ENCODE peak calls at places on chromosome 12, in nine cellular contexts. M is Panc1; G is aorta; R is left ventricle myocardium inferior; X is PC-9; S is IMR-90; N is neuronal stem cell; P is naive thymus-derived CD4-positive, alpha-beta T cell; E is GM23338. T is an unnamed sample.

GRCh38 chr12:12294215-12295005 is 27.6 kb upstream of the LRP6 start:
- DNase-seq in M (no peak), G (peak), R (no peak), X (no peak), S (no peak), N (no peak), P (no peak), E (peak), T (no peak)

GRCh38 chr12:127046467-127046866 is 1220.5 kb upstream of the TMEM132C start:
- DNase-seq in M (no peak), G (no peak), R (no peak), X (no peak), S (no peak), N (no peak), P (no peak), E (no peak), T (no peak)

GRCh38 chr12:59005195-59005961 is 85.1 kb upstream of the LRIG3 start:
- DNase-seq in M (no peak), G (no peak), R (no peak), X (no peak), S (peak), N (no peak), P (no peak), E (no peak), T (no peak)

GRCh38 chr12:66241061-66242043 is 52.3 kb downstream of the IRAK3 start:
- DNase-seq in M (no peak), G (no peak), R (no peak), X (no peak), S (peak), N (no peak), P (no peak), E (no peak), T (no peak)

GRCh38 chr12:77247542-77247941 is 182.2 kb upstream of the E2F7 start:
- DNase-seq in M (no peak), G (no peak), R (no peak), X (no peak), S (no peak), N (no peak), P (no peak), E (no peak), T (no peak)

GRCh38 chr12:48966177-48966890 is 5.2 kb downstream of the WNT10B start:
- DNase-seq in M (no peak), G (no peak), R (no peak), X (no peak), S (no peak), N (no peak), P (no peak), E (peak), T (no peak)

GRCh38 chr12:19694627-19695026 is 255.3 kb downstream of the AEBP2 start:
- DNase-seq in M (no peak), G (no peak), R (no peak), X (no peak), S (peak), N (no peak), P (no peak), E (no peak), T (no peak)

GRCh38 chr12:113230315-113231274 is 9.3 kb downstream of the TPCN1 start:
- DNase-seq in M (no peak), G (peak), R (no peak), X (no peak), S (no peak), N (no peak), P (no peak), E (no peak), T (no peak)

GRCh38 chr12:29572938-29573337 is 75.5 kb upstream of the OVCH1 start:
- DNase-seq in M (no peak), G (no peak), R (no peak), X (no peak), S (no peak), N (no peak), P (no peak), E (no peak), T (no peak)

GRCh38 chr12:30154996-30155730 is 371.4 kb upstream of the TMTC1 start:
- DNase-seq in M (no peak), G (no peak), R (no peak), X (no peak), S (peak), N (no peak), P (no peak), E (no peak), T (no peak)

GRCh38 chr12:10213168-10214130 is 772 bp downstream of the GABARAPL1 start:
- DNase-seq in M (no peak), G (peak), R (peak), X (peak), S (peak), N (no peak), P (peak), E (peak), T (peak)

GRCh38 chr12:27922591-27923139 is 49.9 kb downstream of the PTHLH start:
- DNase-seq in M (no peak), G (peak), R (no peak), X (peak), S (peak), N (no peak), P (no peak), E (no peak), T (peak)

GRCh38 chr12:128783129-128783574 is 40.6 kb downstream of the SLC15A4 start:
- DNase-seq in M (no peak), G (no peak), R (no peak), X (no peak), S (peak), N (no peak), P (peak), E (no peak), T (no peak)

GRCh38 chr12:123471374-123472068 is 13.6 kb downstream of the SNRNP35 start:
- DNase-seq in M (no peak), G (peak), R (peak), X (no peak), S (peak), N (no peak), P (no peak), E (no peak), T (no peak)

GRCh38 chr12:43444940-43445564 is 107.0 kb downstream of the ADAMTS20 start:
- DNase-seq in M (peak), G (peak), R (no peak), X (peak), S (peak), N (peak), P (no peak), E (peak), T (peak)

GRCh38 chr12:84502907-84503787 is 409.5 kb downstream of the SLC6A15 start:
- DNase-seq in M (peak), G (no peak), R (no peak), X (peak), S (peak), N (peak), P (no peak), E (peak), T (peak)

GRCh38 chr12:31227401-31227981 is 98.5 kb downstream of the SINHCAF start:
- DNase-seq in M (no peak), G (no peak), R (no peak), X (no peak), S (no peak), N (no peak), P (no peak), E (no peak), T (no peak)

GRCh38 chr12:62758216-62758615 is 176.7 kb downstream of the PPM1H start:
- DNase-seq in M (no peak), G (no peak), R (no peak), X (no peak), S (peak), N (no peak), P (no peak), E (no peak), T (no peak)

GRCh38 chr12:27260746-27261145 is 16.7 kb downstream of the STK38L start:
- DNase-seq in M (no peak), G (no peak), R (no peak), X (no peak), S (peak), N (no peak), P (no peak), E (no peak), T (no peak)

GRCh38 chr12:110704750-110705149 is 15.8 kb upstream of the HVCN1 start:
- DNase-seq in M (no peak), G (no peak), R (no peak), X (no peak), S (no peak), N (no peak), P (no peak), E (peak), T (no peak)

GRCh38 chr12:27525373-27525772 is 1.4 kb downstream of the PPFIBP1 start:
- DNase-seq in M (no peak), G (no peak), R (no peak), X (peak), S (peak), N (no peak), P (no peak), E (peak), T (peak)

GRCh38 chr12:127550271-127550670 is 716.7 kb upstream of the TMEM132C start:
- DNase-seq in M (no peak), G (no peak), R (no peak), X (peak), S (peak), N (no peak), P (no peak), E (no peak), T (no peak)

GRCh38 chr12:110921262-110921661 is 883 bp upstream of the MYL2 start:
- DNase-seq in M (no peak), G (no peak), R (no peak), X (no peak), S (peak), N (no peak), P (no peak), E (no peak), T (no peak)

GRCh38 chr12:113072136-113072535 is 15.6 kb downstream of the DTX1 start:
- DNase-seq in M (no peak), G (no peak), R (no peak), X (no peak), S (no peak), N (no peak), P (no peak), E (no peak), T (no peak)

GRCh38 chr12:27975222-27976136 is 2.9 kb upstream of the PTHLH start:
- DNase-seq in M (no peak), G (peak), R (no peak), X (peak), S (peak), N (peak), P (no peak), E (peak), T (no peak)

GRCh38 chr12:122951406-122951805 is 14.9 kb downstream of the ABCB9 start:
- DNase-seq in M (no peak), G (no peak), R (no peak), X (no peak), S (peak), N (no peak), P (no peak), E (no peak), T (no peak)

GRCh38 chr12:47856721-47857575 is 37.2 kb upstream of the HDAC7 start:
- DNase-seq in M (no peak), G (no peak), R (no peak), X (no peak), S (no peak), N (no peak), P (no peak), E (no peak), T (no peak)

GRCh38 chr12:53795927-53796326 is 44.1 kb upstream of the CISTR start:
- DNase-seq in M (no peak), G (no peak), R (no peak), X (no peak), S (no peak), N (no peak), P (no peak), E (no peak), T (no peak)

GRCh38 chr12:131795688-131796410 is 32.3 kb upstream of the MMP17 start:
- DNase-seq in M (no peak), G (no peak), R (no peak), X (peak), S (no peak), N (no peak), P (no peak), E (peak), T (peak)

GRCh38 chr12:57793920-57794319 is 11.3 kb downstream of the TSFM start:
- DNase-seq in M (no peak), G (no peak), R (no peak), X (no peak), S (peak), N (no peak), P (no peak), E (no peak), T (peak)

GRCh38 chr12:42794811-42795210 is 205.3 kb upstream of the PRICKLE1 start:
- DNase-seq in M (no peak), G (no peak), R (no peak), X (no peak), S (peak), N (no peak), P (no peak), E (no peak), T (no peak)

GRCh38 chr12:131066886-131067490 is 113.3 kb downstream of the ADGRD1 start:
- DNase-seq in M (no peak), G (peak), R (peak), X (no peak), S (no peak), N (no peak), P (no peak), E (no peak), T (no peak)

GRCh38 chr12:32305163-32305562 is 94.2 kb upstream of the FGD4 start:
- DNase-seq in M (no peak), G (no peak), R (no peak), X (no peak), S (peak), N (no peak), P (no peak), E (no peak), T (no peak)

GRCh38 chr12:2113501-2113912 is 60.7 kb downstream of the CACNA1C start:
- DNase-seq in M (no peak), G (peak), R (peak), X (no peak), S (no peak), N (no peak), P (no peak), E (no peak), T (no peak)

GRCh38 chr12:4679711-4680110 is 30.8 kb downstream of the NDUFA9 start:
- DNase-seq in M (no peak), G (no peak), R (no peak), X (no peak), S (no peak), N (no peak), P (no peak), E (no peak), T (no peak)

GRCh38 chr12:50611021-50611420 is 106.2 kb downstream of the DIP2B start:
- DNase-seq in M (no peak), G (no peak), R (no peak), X (no peak), S (no peak), N (no peak), P (no peak), E (no peak), T (no peak)

GRCh38 chr12:50614167-50614762 is 109.5 kb downstream of the DIP2B start:
- DNase-seq in M (no peak), G (no peak), R (no peak), X (peak), S (peak), N (no peak), P (no peak), E (peak), T (peak)

GRCh38 chr12:50610171-50610570 is 105.4 kb downstream of the DIP2B start:
- DNase-seq in M (no peak), G (no peak), R (no peak), X (no peak), S (no peak), N (no peak), P (no peak), E (no peak), T (no peak)

GRCh38 chr12:50613463-50613862 is 108.7 kb downstream of the DIP2B start:
- DNase-seq in M (no peak), G (no peak), R (no peak), X (no peak), S (no peak), N (no peak), P (no peak), E (peak), T (no peak)

GRCh38 chr12:50612882-50613281 is 108.1 kb downstream of the DIP2B start:
- DNase-seq in M (no peak), G (no peak), R (no peak), X (no peak), S (no peak), N (no peak), P (no peak), E (no peak), T (no peak)
- H3K27ac ChIP-seq in M (peak), G (no peak), R (no peak), X (peak), S (no peak), N (no peak), P (no peak), E (peak), T (peak)

DNA sequence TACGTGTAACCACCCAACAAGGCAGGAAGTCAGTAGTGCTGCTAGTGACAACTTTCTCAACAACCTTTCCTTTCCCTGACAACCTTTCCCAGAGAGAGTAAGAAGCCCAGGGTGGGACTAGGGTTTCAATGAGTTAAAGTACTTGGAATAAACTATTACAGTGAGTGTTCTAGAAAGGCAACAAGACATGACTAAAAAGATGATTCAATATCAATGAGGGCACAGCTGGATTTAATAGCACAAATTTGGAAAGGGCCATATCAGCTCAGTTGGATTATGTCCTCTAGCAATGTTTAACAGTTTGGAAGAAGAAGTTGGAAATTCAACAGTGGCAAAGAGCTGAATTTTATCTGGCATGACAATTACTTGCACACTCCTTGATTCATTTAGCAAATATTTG is 90.4 kb upstream of the GRIN2B start:
- DNase-seq in M (no peak), G (no peak), R (no peak), X (no peak), S (no peak), N (no peak), P (no peak), E (no peak), T (no peak)
- H3K27ac ChIP-seq in M (no peak), G (no peak), R (no peak), X (no peak), S (no peak), N (no peak), P (no peak), E (no peak), T (no peak)

GRCh38 chr12:92465786-92466185 is 237.0 kb upstream of the PLEKHG7 start:
- DNase-seq in M (no peak), G (no peak), R (no peak), X (no peak), S (no peak), N (no peak), P (no peak), E (no peak), T (no peak)

GRCh38 chr12:92463171-92463570 is 239.6 kb upstream of the PLEKHG7 start:
- DNase-seq in M (no peak), G (no peak), R (no peak), X (no peak), S (no peak), N (no peak), P (no peak), E (no peak), T (no peak)

GRCh38 chr12:92462049-92462448 is 240.7 kb upstream of the PLEKHG7 start:
- DNase-seq in M (no peak), G (no peak), R (no peak), X (no peak), S (no peak), N (no peak), P (no peak), E (no peak), T (no peak)

GRCh38 chr12:92464911-92465310 is 237.9 kb upstream of the PLEKHG7 start:
- DNase-seq in M (no peak), G (no peak), R (no peak), X (peak), S (no peak), N (no peak), P (no peak), E (peak), T (no peak)

DNA sequence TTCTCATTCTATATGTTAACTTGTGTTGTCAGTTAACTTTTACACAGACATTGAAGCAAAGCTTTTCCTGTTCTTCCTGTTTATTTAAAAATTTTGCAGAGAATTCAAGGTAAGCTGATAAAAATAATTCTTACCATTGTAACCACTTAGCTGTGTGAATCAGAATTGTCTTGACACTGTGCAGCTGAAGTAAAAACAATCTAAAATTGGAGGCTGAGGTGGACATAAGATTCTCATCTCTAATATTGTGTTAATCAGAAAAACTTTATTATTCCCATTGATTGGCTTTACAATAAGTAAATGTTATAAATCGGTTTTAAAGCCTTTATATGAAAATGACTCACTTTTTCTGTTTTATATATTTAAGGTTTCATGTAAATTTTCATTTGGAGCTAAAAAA is 240.3 kb upstream of the PLEKHG7 start:
- DNase-seq in M (no peak), G (no peak), R (no peak), X (no peak), S (no peak), N (no peak), P (no peak), E (no peak), T (no peak)
- H3K27ac ChIP-seq in M (no peak), G (no peak), R (no peak), X (no peak), S (no peak), N (no peak), P (no peak), E (no peak), T (no peak)

DNA sequence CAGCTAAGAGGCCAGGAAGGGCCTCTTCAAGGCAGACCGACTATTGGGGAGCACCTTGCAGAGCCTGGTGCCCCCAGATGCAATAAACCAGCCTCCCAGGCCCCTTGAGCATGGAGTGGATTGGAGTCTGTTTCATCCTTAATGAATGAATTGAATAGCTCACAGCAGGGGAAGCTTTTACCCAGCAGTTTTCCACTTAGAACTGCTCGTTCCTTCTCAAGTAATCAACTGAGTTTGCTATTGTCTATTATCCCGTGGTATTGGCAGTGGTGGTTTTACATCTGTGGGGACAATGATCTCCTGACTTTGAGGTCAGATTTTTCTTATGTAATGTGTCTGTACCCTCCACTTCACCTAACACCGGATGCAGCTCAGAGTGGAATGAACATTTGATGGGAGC is 197.6 kb downstream of the AACS start:
- DNase-seq in M (no peak), G (no peak), R (no peak), X (no peak), S (no peak), N (no peak), P (no peak), E (no peak), T (no peak)
- H3K27ac ChIP-seq in M (no peak), G (no peak), R (no peak), X (no peak), S (no peak), N (no peak), P (no peak), E (no peak), T (no peak)

GRCh38 chr12:89355243-89356068 is 3.2 kb upstream of the DUSP6 start:
- DNase-seq in M (no peak), G (no peak), R (no peak), X (no peak), S (no peak), N (no peak), P (no peak), E (no peak), T (no peak)
- H3K27ac ChIP-seq in M (peak), G (peak), R (peak), X (peak), S (peak), N (no peak), P (no peak), E (no peak), T (peak)

DNA sequence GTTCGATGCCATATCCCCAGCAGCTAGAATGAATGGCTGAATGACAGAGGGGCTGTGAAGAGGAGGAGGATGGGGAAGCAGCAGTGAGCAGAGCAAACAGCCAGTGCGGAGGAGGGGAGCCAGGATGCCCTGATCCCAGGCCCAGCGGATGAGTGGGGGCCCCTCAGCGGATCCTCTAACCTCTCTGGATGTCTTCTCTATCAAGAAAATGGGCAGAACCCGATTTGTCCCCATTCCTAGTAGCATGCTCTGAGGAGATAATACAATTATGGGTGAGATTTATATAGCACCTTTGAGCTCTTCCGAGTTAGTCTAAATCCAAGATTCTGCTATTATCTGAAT is 30.0 kb upstream of the RPLP0 start:
- DNase-seq in M (no peak), G (peak), R (no peak), X (no peak), S (no peak), N (no peak), P (no peak), E (no peak), T (no peak)
- H3K27ac ChIP-seq in M (peak), G (peak), R (peak), X (peak), S (peak), N (peak), P (peak), E (peak), T (peak)

GRCh38 chr12:118055144-118055557 is 5.8 kb downstream of the WSB2 start:
- DNase-seq in M (no peak), G (peak), R (no peak), X (peak), S (peak), N (no peak), P (peak), E (peak), T (no peak)
- H3K27ac ChIP-seq in M (peak), G (peak), R (peak), X (no peak), S (no peak), N (no peak), P (no peak), E (no peak), T (no peak)